ENCODE peak calls at places on chromosomes 3 and 15, in five cellular contexts. R is thoracic aorta; P is CD4-positive, alpha-beta T cell; A is NCI-H460; I is mesendoderm. N is an unnamed sample.

GRCh38 chr3:134423153-134423552 is 48.9 kb upstream of the AMOTL2 start:
- DNase-seq in P (no peak), I (peak; percentile 42), R (no peak), A (no peak), N (no peak)

GRCh38 chr3:8020459-8020858 is 481.2 kb upstream of the LMCD1 start:
- DNase-seq in R (no peak), P (no peak), I (no peak), A (no peak), N (no peak)

GRCh38 chr3:6805236-6805635 is 55.7 kb upstream of the GRM7 start:
- DNase-seq in I (no peak), A (no peak), P (no peak), R (no peak), N (no peak)

GRCh38 chr15:27743638-27744037 is 355.5 kb downstream of the OCA2 start:
- DNase-seq in R (no peak), A (no peak), I (no peak), P (no peak), N (no peak)

GRCh38 chr3:182768413-182768812 is 24.9 kb upstream of the ATP11B start:
- DNase-seq in P (no peak), A (no peak), I (no peak), R (no peak), N (no peak)

GRCh38 chr3:37812497-37812896 is 49.2 kb upstream of the CTDSPL start:
- DNase-seq in R (no peak), A (no peak), P (no peak), I (no peak), N (no peak)

GRCh38 chr3:129554356-129555120 is 11.6 kb downstream of the H1-8 start:
- DNase-seq in R (no peak), P (no peak), I (no peak), A (no peak), N (no peak)

GRCh38 chr15:89472785-89473256 is 23.6 kb downstream of the RHCG start:
- DNase-seq in P (no peak), A (peak; percentile 47), I (peak; percentile 91), R (no peak), N (peak; percentile 27)

GRCh38 chr3:112405845-112406244 is 72.9 kb downstream of the CD200 start:
- DNase-seq in A (no peak), I (peak; percentile 16), R (no peak), P (no peak), N (no peak)

GRCh38 chr3:188280627-188281026 is 126.7 kb downstream of the LPP start:
- DNase-seq in A (no peak), R (no peak), I (no peak), P (no peak), N (no peak)

GRCh38 chr3:10226293-10226692 is 22.0 kb upstream of the TATDN2 start:
- DNase-seq in R (no peak), I (no peak), P (no peak), A (no peak), N (no peak)

GRCh38 chr15:22902981-22903380 is 64.5 kb downstream of the NIPA2 start:
- DNase-seq in P (no peak), A (no peak), I (no peak), R (no peak), N (no peak)

GRCh38 chr3:142586803-142587406 is 8.4 kb upstream of the ATR start:
- DNase-seq in A (peak; percentile 84), I (peak; percentile 91), R (no peak), P (no peak), N (peak; percentile 50)